ENCODE peak calls at places on chromosomes 12 and 14, in nine cellular contexts. R is heart left ventricle, N is mammary epithelial cell, A is kidney, P is adipocyte, T is esophagus squamous epithelium, D is Peyer's patch, G is A549, K is hepatocyte. Q is an unnamed sample.
A peak's percentile ranks its signal among the peaks of the same experiment; 100 is the strongest.

GRCh38 chr14:73888460-73888725 is 1.7 kb downstream of the ZNF410 start:
- DNase-seq in R (no peak), N (peak; percentile 27), A (no peak), P (peak; percentile 26), T (no peak), D (no peak), G (no peak), K (no peak), Q (no peak)

GRCh38 chr12:57840701-57841100 is 5.8 kb downstream of the CTDSP2 start:
- DNase-seq in R (peak; percentile 48), N (peak; percentile 20), A (no peak), P (peak; percentile 54), T (no peak), D (no peak), G (no peak), K (peak; percentile 59), Q (no peak)

GRCh38 chr12:92608418-92609091 is 94.2 kb upstream of the PLEKHG7 start:
- DNase-seq in R (no peak), N (peak; percentile 67), A (no peak), P (peak; percentile 69), T (no peak), D (no peak), G (peak; percentile 27), K (peak; percentile 51), Q (peak; percentile 41)

GRCh38 chr14:43438056-43438455 is 1069.0 kb downstream of the FSCB start:
- DNase-seq in R (no peak), N (no peak), A (no peak), P (no peak), T (no peak), D (no peak), G (no peak), K (no peak), Q (no peak)

GRCh38 chr12:45235087-45236025 is 19.5 kb downstream of the ANO6 start:
- DNase-seq in R (no peak), N (peak; percentile 86), A (no peak), P (peak; percentile 70), T (no peak), D (no peak), G (peak; percentile 45), K (peak; percentile 19), Q (no peak)

GRCh38 chr12:17334784-17335183 is 728.8 kb upstream of the LMO3 start:
- DNase-seq in R (no peak), N (no peak), A (no peak), P (no peak), T (no peak), D (no peak), G (no peak), K (no peak), Q (no peak)

GRCh38 chr12:88934163-88934747 is 354.0 kb upstream of the KITLG start:
- DNase-seq in R (no peak), N (peak; percentile 87), A (no peak), P (peak; percentile 19), T (no peak), D (no peak), G (no peak), K (peak; percentile 22), Q (no peak)

GRCh38 chr12:31246470-31246850 is 79.5 kb downstream of the SINHCAF start:
- DNase-seq in R (no peak), N (peak; percentile 85), A (no peak), P (no peak), T (no peak), D (no peak), G (no peak), K (no peak), Q (no peak)

GRCh38 chr12:93122089-93122488 is 193.0 kb upstream of the EEA1 start:
- DNase-seq in R (no peak), N (peak; percentile 95), A (no peak), P (peak; percentile 55), T (no peak), D (no peak), G (no peak), K (no peak), Q (no peak)

GRCh38 chr14:68816183-68816942 is 23.5 kb upstream of the ZFP36L1 start:
- DNase-seq in R (peak; percentile 92), N (peak; percentile 82), A (peak; percentile 97), P (peak; percentile 96), T (peak; percentile 51), D (peak; percentile 86), G (peak; percentile 93), K (peak; percentile 96), Q (peak; percentile 95)
- H3K4me1 ChIP-seq in R (peaks cover 43% of the 10 kb centered on the region), N (peaks cover 29% of the 10 kb centered on the region), A (peaks cover 36% of the 10 kb centered on the region), P (peaks cover 37% of the 10 kb centered on the region), T (peaks cover 93% of the 10 kb centered on the region), D (peaks cover 38% of the 10 kb centered on the region), G (peaks cover 47% of the 10 kb centered on the region), K (peaks cover 50% of the 10 kb centered on the region), Q (peaks cover 81% of the 10 kb centered on the region)

GRCh38 chr14:56147980-56148901 is 30.0 kb downstream of the PELI2 start:
- DNase-seq in R (no peak), N (no peak), A (no peak), P (no peak), T (no peak), D (no peak), G (no peak), K (no peak), Q (no peak)
- H3K4me1 ChIP-seq in R (peaks cover 2% of the 10 kb centered on the region), N (no peaks in the 10 kb centered on the region), A (peaks cover 22% of the 10 kb centered on the region), P (peaks cover 17% of the 10 kb centered on the region), T (peaks cover 46% of the 10 kb centered on the region), D (no peaks in the 10 kb centered on the region), G (no peaks in the 10 kb centered on the region), K (peaks cover 17% of the 10 kb centered on the region), Q (no peaks in the 10 kb centered on the region)

DNA sequence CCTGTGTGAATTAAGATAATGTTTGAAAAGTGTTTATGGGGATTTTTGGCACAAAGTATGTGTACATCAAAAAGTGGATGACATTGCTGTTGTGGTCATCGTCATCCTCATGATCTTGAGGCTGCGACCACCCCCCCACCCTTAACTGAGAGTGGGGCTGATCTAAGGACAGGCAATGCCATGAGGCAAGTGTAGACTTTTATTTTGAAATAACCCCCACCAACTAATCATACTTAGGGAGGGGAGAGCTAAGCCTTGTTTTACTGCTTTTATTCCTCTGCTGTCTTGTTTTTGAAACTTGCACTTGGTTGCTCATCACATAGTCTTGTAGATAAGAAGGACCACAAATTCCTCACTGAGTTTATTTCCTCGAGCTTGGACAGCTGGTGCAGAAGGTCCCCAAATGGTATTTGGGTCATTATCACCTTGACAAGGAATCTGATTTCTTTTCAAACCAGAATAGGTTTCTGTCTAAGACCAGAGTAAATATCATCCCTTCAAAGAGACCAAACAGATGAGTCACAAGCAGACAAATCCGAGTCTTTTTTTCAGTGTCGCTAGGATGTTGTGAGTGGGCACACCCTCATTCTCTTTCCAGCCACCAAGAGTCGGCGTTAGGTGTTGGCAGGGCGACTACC is 23.9 kb upstream of the SMOC1 start:
- DNase-seq in R (no peak), N (no peak), A (no peak), P (no peak), T (no peak), D (no peak), G (no peak), K (no peak), Q (no peak)
- H3K4me1 ChIP-seq in R (no peaks in the 10 kb centered on the region), N (no peaks in the 10 kb centered on the region), A (no peaks in the 10 kb centered on the region), P (no peaks in the 10 kb centered on the region), T (no peaks in the 10 kb centered on the region), D (no peaks in the 10 kb centered on the region), G (no peaks in the 10 kb centered on the region), K (no peaks in the 10 kb centered on the region), Q (no peaks in the 10 kb centered on the region)

DNA sequence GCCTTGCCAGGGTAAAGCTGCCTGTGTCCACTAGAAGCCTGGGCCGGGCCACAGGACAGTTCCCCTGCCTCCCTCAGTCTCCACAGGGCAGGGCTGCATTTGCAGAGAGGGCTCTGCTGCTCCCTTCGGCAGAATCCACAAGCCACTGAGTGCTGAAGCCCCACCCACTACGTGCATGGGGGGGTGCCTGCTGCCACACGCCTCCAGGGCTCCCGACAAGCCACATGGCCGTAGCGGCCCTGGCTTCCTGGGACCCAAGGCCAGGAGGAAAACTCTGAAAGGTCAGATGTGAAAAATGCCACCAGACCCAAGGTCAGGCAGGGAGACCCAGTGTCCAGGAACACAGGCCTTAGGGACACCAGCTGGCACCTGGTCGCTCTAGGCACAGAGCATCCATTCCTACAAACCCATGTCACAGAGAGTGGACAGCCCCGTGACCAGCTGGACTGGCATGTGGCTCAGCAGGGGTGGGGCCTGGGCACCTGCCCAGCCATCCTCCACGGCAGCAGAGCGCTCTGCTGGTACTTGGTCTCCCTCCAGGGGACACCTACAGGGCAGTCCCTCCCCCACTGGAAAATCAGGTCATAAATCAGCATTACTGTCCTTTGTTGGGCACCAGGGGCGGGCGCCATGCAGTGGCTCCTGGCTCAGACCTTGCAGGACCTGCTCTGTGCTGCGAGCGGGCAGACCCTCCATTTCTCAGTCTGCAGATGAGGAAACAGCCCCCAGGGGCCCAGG is 42.9 kb downstream of the CCDC85C start:
- DNase-seq in R (no peak), N (no peak), A (peak; percentile 90), P (no peak), T (no peak), D (no peak), G (no peak), K (no peak), Q (no peak)
- H3K4me1 ChIP-seq in R (peaks cover 47% of the 10 kb centered on the region), N (peaks cover 27% of the 10 kb centered on the region), A (peaks cover 44% of the 10 kb centered on the region), P (peaks cover 8% of the 10 kb centered on the region), T (peaks cover 71% of the 10 kb centered on the region), D (no peaks in the 10 kb centered on the region), G (peaks cover 54% of the 10 kb centered on the region), K (peaks cover 55% of the 10 kb centered on the region), Q (no peaks in the 10 kb centered on the region)

GRCh38 chr12:3483089-3483488 is 7.9 kb upstream of the PRMT8 start:
- DNase-seq in R (no peak), N (no peak), A (no peak), P (no peak), T (no peak), D (no peak), G (no peak), K (no peak), Q (no peak)
- H3K4me1 ChIP-seq in R (no peaks in the 10 kb centered on the region), N (peaks cover under 1% of the 10 kb centered on the region), A (no peaks in the 10 kb centered on the region), P (no peaks in the 10 kb centered on the region), T (no peaks in the 10 kb centered on the region), D (no peaks in the 10 kb centered on the region), G (no peaks in the 10 kb centered on the region), K (no peaks in the 10 kb centered on the region), Q (no peaks in the 10 kb centered on the region)

GRCh38 chr12:122099280-122099749 is 20.8 kb downstream of the MLXIP start:
- DNase-seq in R (no peak), N (no peak), A (no peak), P (no peak), T (no peak), D (no peak), G (no peak), K (no peak), Q (no peak)

GRCh38 chr12:122099856-122100255 is 21.3 kb downstream of the MLXIP start:
- DNase-seq in R (no peak), N (no peak), A (no peak), P (no peak), T (no peak), D (no peak), G (no peak), K (no peak), Q (no peak)

GRCh38 chr12:122102331-122102730 is 23.8 kb downstream of the MLXIP start:
- DNase-seq in R (peak; percentile 63), N (no peak), A (no peak), P (no peak), T (no peak), D (no peak), G (no peak), K (no peak), Q (no peak)

GRCh38 chr12:122097641-122098364 is 19.2 kb downstream of the MLXIP start:
- DNase-seq in R (no peak), N (no peak), A (no peak), P (no peak), T (no peak), D (no peak), G (peak; percentile 56), K (peak; percentile 78), Q (no peak)

DNA sequence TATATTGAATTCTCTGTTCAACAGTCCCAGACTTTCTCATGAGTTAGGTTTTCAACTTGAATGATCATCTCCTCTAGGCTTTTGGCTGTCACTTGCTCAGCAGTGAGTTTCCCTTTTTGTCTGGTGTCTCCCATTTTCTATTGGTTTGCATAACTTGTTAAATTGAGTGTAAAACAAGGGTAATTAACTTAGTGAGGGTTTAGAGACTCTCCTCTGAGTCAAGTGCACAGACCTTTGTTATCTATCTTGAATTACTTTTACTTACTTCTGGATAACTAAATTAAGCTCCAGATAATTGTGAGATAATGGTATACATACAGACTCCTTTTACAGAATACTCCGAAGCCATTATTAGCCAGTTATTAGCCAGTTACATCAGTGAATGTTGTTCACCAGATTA is 22.0 kb downstream of the MLXIP start:
- DNase-seq in R (no peak), N (no peak), A (no peak), P (no peak), T (no peak), D (no peak), G (no peak), K (no peak), Q (no peak)
- H3K4me1 ChIP-seq in R (peaks cover 66% of the 10 kb centered on the region), N (peaks cover 43% of the 10 kb centered on the region), A (peaks cover 28% of the 10 kb centered on the region), P (peaks cover 27% of the 10 kb centered on the region), T (peaks cover 76% of the 10 kb centered on the region), D (peaks cover 24% of the 10 kb centered on the region), G (peaks cover 55% of the 10 kb centered on the region), K (peaks cover 32% of the 10 kb centered on the region), Q (peaks cover 20% of the 10 kb centered on the region)

Q was measured in OCI-LY7.